ENCODE peak calls at places on chromosomes 13 and 19, in six cellular contexts. R is choroid plexus epithelial cell, V is HFF-Myc, Q is SK-N-SH, N is uterus, I is fibroblast of lung. D is an unnamed sample.

GRCh38 chr13:95471960-95472359 is 80.6 kb upstream of the CLDN10 start:
- DNase-seq in N (no peak), Q (no peak), I (no peak), V (no peak), R (no peak), D (no peak)

GRCh38 chr19:16830679-16831078 is 1.5 kb downstream of the SIN3B start:
- DNase-seq in R (peak; percentile 77), I (peak; percentile 79), V (no peak), Q (no peak), N (no peak), D (peak; percentile 44)

GRCh38 chr19:1113986-1114483 is 10.2 kb downstream of the GPX4 start:
- DNase-seq in V (no peak), N (no peak), R (no peak), I (no peak), Q (no peak), D (no peak)

GRCh38 chr19:2289714-2290435 is 7.9 kb upstream of the PEAK3 start:
- DNase-seq in N (no peak), R (no peak), V (no peak), Q (no peak), I (no peak), D (no peak)

GRCh38 chr19:5057860-5058259 is 88.9 kb downstream of the KDM4B start:
- DNase-seq in R (peak; percentile 40), N (no peak), I (no peak), Q (peak; percentile 80), V (no peak), D (peak; percentile 21)

GRCh38 chr19:15812059-15812722 is 3.3 kb downstream of the OR10H1 start:
- DNase-seq in V (no peak), N (no peak), Q (no peak), R (no peak), I (no peak), D (no peak)

GRCh38 chr19:52923782-52924593 is 760 bp upstream of the ZNF888 start:
- DNase-seq in R (peak; percentile 19), N (peak; percentile 38), Q (no peak), V (no peak), I (peak; percentile 27), D (peak; percentile 26)

GRCh38 chr13:112962911-112963625 is 5.9 kb upstream of the MCF2L start:
- DNase-seq in V (no peak), Q (no peak), R (no peak), N (no peak), I (no peak), D (no peak)

GRCh38 chr13:99053636-99054233 is 75.9 kb upstream of the DOCK9 start:
- DNase-seq in R (no peak), Q (no peak), V (no peak), N (no peak), I (no peak), D (no peak)

GRCh38 chr13:23610187-23610576 is 40.0 kb downstream of the TNFRSF19 start:
- DNase-seq in Q (no peak), N (no peak), R (peak; percentile 37), I (peak; percentile 51), V (no peak), D (no peak)

GRCh38 chr13:78772933-78773332 is 114.0 kb upstream of the OBI1 start:
- DNase-seq in R (no peak), Q (no peak), N (no peak), V (no peak), I (no peak), D (no peak)

GRCh38 chr19:9406798-9407352 is 28.5 kb downstream of the ZNF266 start:
- DNase-seq in V (peak; percentile 40), R (peak; percentile 91), I (peak; percentile 87), Q (peak; percentile 84), N (peak; percentile 57), D (peak; percentile 90)

GRCh38 chr19:5026706-5027273 is 57.9 kb downstream of the KDM4B start:
- DNase-seq in N (no peak), Q (no peak), R (no peak), I (no peak), V (no peak), D (peak; percentile 29)

GRCh38 chr13:54078271-54078670 is 1049.7 kb downstream of the OLFM4 start:
- DNase-seq in V (no peak), R (no peak), N (no peak), Q (no peak), I (no peak), D (no peak)

GRCh38 chr19:32748497-32748896 is 28.9 kb downstream of the TDRD12 start:
- DNase-seq in R (no peak), V (no peak), Q (peak; percentile 33), N (no peak), I (no peak), D (no peak)

GRCh38 chr13:43546260-43546659 is 240.5 kb downstream of the ENOX1 start:
- DNase-seq in I (no peak), R (peak; percentile 19), Q (peak; percentile 58), N (peak; percentile 43), V (no peak), D (peak; percentile 29)

GRCh38 chr19:9836021-9836420 is 903 bp downstream of the PIN1 start:
- DNase-seq in N (no peak), V (peak; percentile 25), Q (peak; percentile 41), R (peak; percentile 60), I (peak; percentile 22), D (peak; percentile 44)

GRCh38 chr13:45681101-45681500 is 21.0 kb upstream of the CBY2 start:
- DNase-seq in I (peak; percentile 14), N (no peak), R (no peak), V (no peak), Q (no peak), D (no peak)

GRCh38 chr13:43245374-43245964 is 222.1 kb downstream of the DNAJC15 start:
- DNase-seq in V (no peak), Q (no peak), I (peak; percentile 93), R (peak; percentile 86), N (no peak), D (peak; percentile 74)

GRCh38 chr13:40235160-40235796 is 431.2 kb downstream of the FOXO1 start:
- DNase-seq in Q (no peak), V (peak; percentile 59), N (no peak), R (no peak), I (no peak), D (no peak)

GRCh38 chr19:14370169-14370998 is 10.9 kb upstream of the ADGRE5 start:
- DNase-seq in I (no peak), V (no peak), Q (no peak), N (no peak), R (no peak), D (no peak)

GRCh38 chr19:54937926-54938325 is 9.4 kb downstream of the NLRP7 start:
- DNase-seq in N (no peak), R (no peak), V (no peak), Q (no peak), I (no peak), D (no peak)

GRCh38 chr19:37506387-37507166 is at the start of gene ZNF793:
- DNase-seq in N (peak; percentile 84), Q (peak; percentile 75), R (peak; percentile 88), I (peak; percentile 89), V (no peak), D (peak; percentile 85)

GRCh38 chr13:48596128-48596429 is 57.6 kb upstream of the CYSLTR2 start:
- DNase-seq in I (no peak), R (no peak), Q (no peak), N (no peak), V (no peak), D (no peak)

GRCh38 chr13:60571571-60571970 is 174.6 kb downstream of the TDRD3 start:
- DNase-seq in N (no peak), Q (no peak), I (no peak), V (no peak), R (no peak), D (no peak)

GRCh38 chr13:31588331-31588730 is 151.0 kb upstream of the RXFP2 start:
- DNase-seq in N (no peak), Q (no peak), I (no peak), V (no peak), R (no peak), D (no peak)
- H3K4me3 ChIP-seq in N (no peak overlapping the region), Q (no peak overlapping the region), I (no peak overlapping the region), V (no peak overlapping the region), R (no peak overlapping the region), D (no peak overlapping the region)

DNA sequence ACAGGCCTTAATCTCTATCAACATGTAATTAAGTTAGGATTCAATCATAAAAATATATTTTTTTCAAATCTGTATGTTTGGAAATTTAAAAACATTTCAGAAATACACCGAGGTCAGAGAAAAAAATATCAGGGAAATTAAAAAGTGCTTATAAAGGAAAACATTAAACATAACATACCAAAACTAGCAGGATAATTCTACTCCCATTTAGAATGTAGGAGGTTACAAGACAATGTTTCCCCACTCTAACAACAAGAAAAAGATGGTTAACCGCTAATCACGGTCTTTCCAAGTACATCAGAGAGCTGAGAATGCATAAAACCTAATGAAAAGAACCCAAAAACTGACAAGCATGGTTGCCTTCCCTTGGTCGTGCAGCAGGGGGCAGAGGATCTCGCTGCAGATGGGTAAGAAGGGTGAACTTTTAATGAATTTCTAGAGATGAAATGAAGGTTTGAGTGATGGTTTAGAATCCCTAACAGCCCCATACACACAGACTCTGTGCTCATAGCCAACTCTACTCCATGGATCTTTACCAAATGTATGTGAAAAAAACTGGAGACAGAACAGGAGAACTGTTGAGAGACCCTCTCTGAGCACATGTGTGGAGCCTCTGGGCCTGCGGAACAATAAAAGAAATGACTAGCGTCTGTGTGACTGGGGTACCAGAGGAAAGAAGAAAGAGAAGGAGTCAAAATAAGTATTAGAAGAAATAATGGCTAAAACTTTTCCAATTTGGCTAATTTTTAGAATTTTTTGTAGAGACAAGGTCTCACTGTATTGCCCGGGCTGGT is 51.3 kb upstream of the LSM14A start:
- DNase-seq in I (peak; percentile 34), Q (peak; percentile 65), N (no peak), R (peak; percentile 79), V (no peak), D (peak; percentile 71)
- TF ChIP-seq CTCF in I (peak; percentile 93), Q (peak; percentile 70), N (peak; percentile 13), R (peak; percentile 97), V (peak; percentile 85), D (peak; percentile 93)

GRCh38 chr19:48718711-48719231 is 754 bp downstream of the MAMSTR start:
- DNase-seq in Q (no peak), V (no peak), R (no peak), I (no peak), N (no peak), D (no peak)
- H3K4me3 ChIP-seq in Q (no peak overlapping the region), V (no peak overlapping the region), R (no peak overlapping the region), I (no peak overlapping the region), N (no peak overlapping the region), D (no peak overlapping the region)

GRCh38 chr13:109810761-109811510 is 24.6 kb upstream of the IRS2 start:
- DNase-seq in I (no peak), Q (no peak), N (no peak), R (no peak), V (no peak), D (no peak)

GRCh38 chr13:109803822-109804221 is 17.4 kb upstream of the IRS2 start:
- DNase-seq in Q (no peak), R (no peak), V (no peak), I (no peak), N (no peak), D (no peak)

GRCh38 chr13:109804654-109805053 is 18.3 kb upstream of the IRS2 start:
- DNase-seq in I (no peak), Q (no peak), V (no peak), R (no peak), N (no peak), D (no peak)

GRCh38 chr13:109809216-109809890 is 23.0 kb upstream of the IRS2 start:
- DNase-seq in V (no peak), I (no peak), R (no peak), Q (no peak), N (no peak), D (no peak)

DNA sequence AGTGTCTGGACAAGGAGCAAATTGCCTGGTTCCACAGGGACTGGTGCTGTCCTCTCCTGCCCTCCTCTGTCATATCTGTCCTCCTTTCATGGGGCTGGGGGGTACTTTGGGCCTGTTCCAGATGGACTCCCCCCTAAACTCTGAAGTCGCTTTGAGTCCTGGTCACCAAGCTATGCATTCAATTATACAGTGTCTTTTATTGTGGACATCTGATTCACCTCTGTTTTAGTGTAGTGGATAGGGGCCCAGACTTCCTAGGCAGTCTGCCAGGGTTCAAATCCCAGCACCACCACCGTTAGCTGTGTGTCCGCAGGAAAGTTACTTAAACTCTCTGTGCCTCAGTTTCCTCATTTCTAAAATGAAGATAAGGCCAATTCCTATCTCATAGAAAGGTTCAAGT is 21.0 kb upstream of the IRS2 start:
- DNase-seq in I (no peak), V (no peak), N (no peak), Q (no peak), R (no peak), D (no peak)
- TF ChIP-seq CTCF in I (no peak), V (no peak), N (no peak), Q (no peak), R (no peak), D (no peak)